ENCODE peak calls at places on chromosomes 4 and X, in seven cellular contexts. M is stimulated activated CD8-positive, alpha-beta memory T cell treated with anti-CD3 and anti-CD28 coated beads, Interleukin-15, amount 100 ng/mL, for 4 hours; I is NCI-H1092 treated with DMSO at 0.1 percent for 48 hours; L is ELR; X is GM10248; Z is MCF 10A; A is activated naive CD4-positive, alpha-beta T cell treated with anti-CD3 and anti-CD28 coated beads for 36 hours. T is an unnamed sample.

GRCh38 chr4:89707467-89707866 is 129.5 kb downstream of the SNCA start:
- DNase-seq in I (no peak), L (no peak), Z (no peak), M (no peak), X (no peak), A (no peak), T (no peak)

GRCh38 chrX:39477438-39478120 is 620.2 kb downstream of the BCOR start:
- DNase-seq in I (peak; percentile 78), M (no peak), X (no peak), A (peak; percentile 48), Z (no peak), L (no peak), T (peak; percentile 64)

GRCh38 chr4:8330821-8331566 is 61.4 kb downstream of the HTRA3 start:
- DNase-seq in A (no peak), I (no peak), L (no peak), M (no peak), X (no peak), Z (peak; percentile 49), T (no peak)

GRCh38 chrX:14095702-14096101 is 66.0 kb upstream of the GEMIN8 start:
- DNase-seq in L (peak; percentile 36), Z (peak; percentile 82), I (no peak), X (peak; percentile 13), A (peak; percentile 56), M (no peak), T (no peak)

GRCh38 chrX:107118322-107119147 is at the start of gene RBM41:
- DNase-seq in X (peak; percentile 60), M (peak; percentile 46), A (peak; percentile 82), I (peak; percentile 82), L (peak; percentile 77), Z (peak; percentile 84), T (peak; percentile 80)

GRCh38 chr4:74473155-74473811 is 28.3 kb downstream of the AREG start:
- DNase-seq in M (no peak), I (no peak), A (no peak), Z (peak; percentile 85), L (peak; percentile 93), X (no peak), T (no peak)

GRCh38 chrX:71098302-71098701 is 2.7 kb downstream of the FOXO4 start:
- DNase-seq in Z (peak; percentile 43), X (peak; percentile 62), M (peak; percentile 68), I (peak; percentile 15), L (peak; percentile 55), A (peak; percentile 79), T (peak; percentile 74)

GRCh38 chr4:105714071-105714521 is 5.5 kb downstream of the GSTCD start:
- DNase-seq in Z (peak; percentile 58), L (peak; percentile 48), A (no peak), M (no peak), I (no peak), X (peak; percentile 26), T (no peak)

GRCh38 chr4:4655901-4656300 is 114.1 kb upstream of the STX18 start:
- DNase-seq in L (no peak), Z (no peak), M (no peak), X (no peak), I (no peak), A (no peak), T (no peak)

GRCh38 chrX:53383376-53384087 is 38.9 kb downstream of the SMC1A start:
- DNase-seq in X (no peak), I (no peak), L (no peak), A (no peak), Z (no peak), M (no peak), T (no peak)

GRCh38 chrX:13754765-13755164 is 20.2 kb downstream of the OFD1 start:
- DNase-seq in X (no peak), I (no peak), A (no peak), Z (no peak), L (no peak), M (no peak), T (no peak)

GRCh38 chrX:84475101-84475500 is 27.2 kb downstream of the HDX start:
- DNase-seq in M (no peak), X (no peak), L (no peak), I (no peak), A (no peak), Z (no peak), T (no peak)

GRCh38 chr4:8215641-8216442 is 16.8 kb downstream of the SH3TC1 start:
- DNase-seq in I (no peak), A (no peak), X (no peak), M (no peak), Z (no peak), L (no peak), T (no peak)

GRCh38 chr4:159077702-159078495 is 25.0 kb upstream of the RAPGEF2 start:
- DNase-seq in L (no peak), M (no peak), I (no peak), X (peak; percentile 83), A (no peak), Z (peak; percentile 82), T (no peak)

GRCh38 chr4:80321776-80322175 is 13.8 kb upstream of the CFAP299 start:
- DNase-seq in I (no peak), X (no peak), A (no peak), Z (no peak), M (no peak), L (no peak), T (no peak)

GRCh38 chr4:140633951-140634350 is 65.2 kb upstream of the UCP1 start:
- DNase-seq in M (no peak), I (no peak), L (no peak), X (no peak), Z (no peak), A (no peak), T (no peak)

GRCh38 chr4:138035781-138036258 is 206.3 kb downstream of the SLC7A11 start:
- DNase-seq in Z (peak; percentile 72), X (peak; percentile 56), M (no peak), I (peak; percentile 50), L (peak; percentile 84), A (no peak), T (no peak)

GRCh38 chr4:128846063-128846462 is 36.6 kb downstream of the JADE1 start:
- DNase-seq in I (peak; percentile 31), L (no peak), A (no peak), M (no peak), X (no peak), Z (no peak), T (no peak)

GRCh38 chr4:189597341-189597740 is 343.3 kb upstream of the FRG1 start:
- DNase-seq in L (no peak), M (no peak), X (no peak), Z (no peak), I (no peak), A (no peak), T (no peak)

GRCh38 chr4:152679414-152680281 is at the start of gene TMEM154:
- DNase-seq in Z (peak; percentile 93), I (peak; percentile 53), M (peak; percentile 16), A (peak; percentile 83), L (peak; percentile 83), X (peak; percentile 67), T (peak; percentile 16)

GRCh38 chr4:186699298-186699697 is 24.4 kb downstream of the FAT1 start:
- DNase-seq in X (no peak), L (no peak), Z (peak; percentile 62), I (no peak), M (no peak), A (no peak), T (no peak)

GRCh38 chr4:86630629-86631028 is 36.5 kb downstream of the PTPN13 start:
- DNase-seq in Z (no peak), X (no peak), A (no peak), M (no peak), L (no peak), I (no peak), T (peak; percentile 81)

GRCh38 chrX:28108186-28108945 is 127.1 kb upstream of the DCAF8L1 start:
- DNase-seq in I (no peak), Z (no peak), L (no peak), A (no peak), M (no peak), X (no peak), T (no peak)

GRCh38 chrX:137051978-137052640 is 18.3 kb upstream of the GPR101 start:
- DNase-seq in L (peak; percentile 56), Z (peak; percentile 43), M (peak; percentile 67), I (peak; percentile 56), A (peak; percentile 82), X (peak; percentile 78), T (peak; percentile 83)

GRCh38 chr4:154328030-154328429 is 163.6 kb downstream of the DCHS2 start:
- DNase-seq in Z (no peak), L (no peak), I (no peak), M (no peak), X (no peak), A (no peak), T (no peak)

GRCh38 chrX:115345654-115346014 is 56.1 kb downstream of the LUZP4 start:
- DNase-seq in X (no peak), M (no peak), Z (no peak), L (no peak), I (no peak), A (no peak), T (no peak)

GRCh38 chrX:111352424-111352823 is 59.6 kb downstream of the DCX start:
- DNase-seq in X (no peak), Z (peak; percentile 87), L (peak; percentile 8), I (peak; percentile 92), M (no peak), A (no peak), T (peak; percentile 3)

GRCh38 chr4:174928575-174929253 is 10.6 kb downstream of the ADAM29 start:
- DNase-seq in I (no peak), Z (no peak), X (no peak), A (no peak), L (no peak), M (no peak), T (no peak)